ENCODE peak calls at places on chromosomes 5 and 9, in five cellular contexts. X is OCI-LY7; F is CD8-positive, alpha-beta memory T cell; N is body of pancreas; H is IMR-90. Q is an unnamed sample. For H3K36me3, the result is how much of the 10 kb centered on the place peaks cover.

GRCh38 chr9:133591116-133591910 is 17.9 kb downstream of the FAM163B start:
- DNase-seq in H (no peak), N (no peak), F (no peak), X (no peak), Q (no peak)

GRCh38 chr5:41181691-41182564 is 31.4 kb downstream of the C6 start:
- DNase-seq in N (no peak), X (no peak), F (no peak), H (no peak), Q (no peak)

GRCh38 chr5:131814990-131815389 is 18.2 kb upstream of the FNIP1 start:
- DNase-seq in N (no peak), X (no peak), F (no peak), H (peak), Q (no peak)

GRCh38 chr5:140398379-140398811 is 3.2 kb upstream of the ANKHD1 start:
- DNase-seq in F (no peak), X (no peak), N (no peak), H (no peak), Q (no peak)

GRCh38 chr9:88075966-88076285 is 62.3 kb downstream of the SPATA31C2 start:
- DNase-seq in H (no peak), N (no peak), F (no peak), X (no peak), Q (no peak)

GRCh38 chr5:161846731-161847130 is 1.2 kb upstream of the GABRA1 start:
- DNase-seq in X (no peak), N (peak), F (no peak), H (no peak), Q (no peak)

GRCh38 chr5:53031695-53032096 is 42.5 kb downstream of the ITGA2 start:
- DNase-seq in H (peak), F (no peak), X (no peak), N (no peak), Q (no peak)

GRCh38 chr5:173764321-173765029 is 123.7 kb upstream of the CPEB4 start:
- DNase-seq in F (no peak), X (peak), H (peak), N (peak), Q (peak)

GRCh38 chr9:110650261-110650660 is 18.3 kb upstream of the MUSK start:
- DNase-seq in F (no peak), H (peak), N (no peak), X (no peak), Q (no peak)

GRCh38 chr5:127887282-127887681 is 184.1 kb downstream of the CCDC192 start:
- DNase-seq in F (no peak), H (no peak), N (no peak), X (no peak), Q (no peak)

GRCh38 chr5:81768960-81769452 is 18.1 kb upstream of the SSBP2 start:
- DNase-seq in N (no peak), X (no peak), F (no peak), H (peak), Q (no peak)

GRCh38 chr5:173933901-173934300 is 45.8 kb downstream of the CPEB4 start:
- DNase-seq in F (no peak), H (no peak), N (no peak), X (no peak), Q (no peak)

GRCh38 chr9:125634040-125634717 is 72.8 kb downstream of the MAPKAP1 start:
- DNase-seq in N (no peak), F (no peak), X (peak), H (peak), Q (no peak)

GRCh38 chr5:35863159-35863558 is 6.5 kb downstream of the IL7R start:
- DNase-seq in H (no peak), N (no peak), X (peak), F (no peak), Q (no peak)

GRCh38 chr9:112819635-112820496 is 69.3 kb downstream of the SNX30 start:
- DNase-seq in F (no peak), X (peak), H (peak), N (peak), Q (no peak)

GRCh38 chr5:141223112-141223783 is at the start of gene PCDHB14:
- DNase-seq in N (no peak), X (peak), H (peak), F (no peak), Q (no peak)

GRCh38 chr9:30757723-30758122 is 1626.7 kb upstream of the ACO1 start:
- DNase-seq in X (no peak), N (no peak), F (no peak), H (no peak), Q (no peak)

GRCh38 chr5:57494104-57495098 is 11.8 kb upstream of the ACTBL2 start:
- DNase-seq in F (no peak), X (no peak), H (peak), N (peak), Q (peak)

GRCh38 chr5:79146352-79146751 is 34.7 kb downstream of the BHMT start:
- DNase-seq in H (peak), N (no peak), X (no peak), F (no peak), Q (no peak)

GRCh38 chr5:33558489-33558888 is 117.7 kb downstream of the TARS1 start:
- DNase-seq in N (no peak), H (no peak), F (no peak), X (no peak), Q (no peak)

GRCh38 chr5:3322642-3323041 is 273.0 kb upstream of the IRX1 start:
- DNase-seq in F (no peak), X (no peak), N (no peak), H (no peak), Q (no peak)

GRCh38 chr5:4905674-4906528 is 234.2 kb upstream of the ADAMTS16 start:
- DNase-seq in N (peak), F (no peak), X (no peak), H (no peak), Q (no peak)

GRCh38 chr5:15834596-15835245 is 334.7 kb downstream of the FBXL7 start:
- DNase-seq in F (no peak), X (no peak), N (no peak), H (peak), Q (no peak)

GRCh38 chr5:77852514-77853352 is 76.6 kb upstream of the TBCA start:
- DNase-seq in H (peak), N (peak), X (no peak), F (no peak), Q (no peak)

GRCh38 chr5:147629196-147629595 is 119.3 kb upstream of the DPYSL3 start:
- DNase-seq in F (no peak), X (no peak), N (no peak), H (no peak), Q (no peak)

GRCh38 chr5:38724301-38725030 is 121.3 kb upstream of the OSMR start:
- DNase-seq in X (no peak), F (no peak), N (no peak), H (peak), Q (no peak)

GRCh38 chr5:179128041-179128365 is 67.8 kb downstream of the ZNF354C start:
- DNase-seq in H (no peak), F (no peak), N (no peak), X (no peak), Q (no peak)

GRCh38 chr9:130150779-130151381 is 21.3 kb upstream of the NCS1 start:
- DNase-seq in X (no peak), N (no peak), H (peak), F (no peak), Q (no peak)

GRCh38 chr5:168734657-168735344 is 155.6 kb upstream of the PANK3 start:
- DNase-seq in X (no peak), F (no peak), N (peak), H (peak), Q (no peak)

GRCh38 chr9:129270205-129270604 is 92.1 kb upstream of the IER5L start:
- DNase-seq in F (no peak), H (no peak), N (no peak), X (peak), Q (no peak)

GRCh38 chr9:98129451-98129881 is 10.4 kb upstream of the TRIM14 start:
- DNase-seq in X (peak), H (peak), N (no peak), F (no peak), Q (peak)

GRCh38 chr9:98130576-98131228 is 11.7 kb upstream of the TRIM14 start:
- DNase-seq in N (no peak), F (no peak), X (no peak), H (no peak), Q (no peak)

GRCh38 chr9:98127226-98127625 is 8.2 kb upstream of the TRIM14 start:
- DNase-seq in F (no peak), X (no peak), H (no peak), N (no peak), Q (no peak)

GRCh38 chr9:98124637-98125426 is 5.8 kb upstream of the TRIM14 start:
- DNase-seq in X (no peak), N (no peak), H (no peak), F (no peak), Q (no peak)

DNA sequence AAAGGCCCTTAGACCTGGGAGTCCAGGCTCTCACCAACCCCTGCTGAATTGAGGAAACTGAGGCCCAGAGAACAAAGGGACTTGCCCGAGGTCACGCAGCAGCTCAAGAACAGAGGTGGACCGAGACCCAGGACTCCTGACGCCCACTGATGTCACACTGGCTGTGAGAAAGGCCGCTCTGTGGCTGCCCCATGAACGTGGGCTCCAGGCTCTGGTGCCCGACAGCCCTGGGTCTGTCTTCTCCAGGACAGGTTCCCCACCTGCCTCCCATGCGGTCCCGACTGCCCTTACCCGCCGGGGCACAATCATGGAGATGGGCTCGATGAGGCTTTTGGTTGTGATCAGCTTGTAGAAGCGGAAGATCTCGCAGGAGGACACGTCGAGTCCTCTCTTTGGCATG is 9.3 kb upstream of the TRIM14 start:
- DNase-seq in F (no peak), X (no peak), N (no peak), H (no peak), Q (no peak)
- H3K36me3 ChIP-seq in F (under half), X (under half), N (under half), H (under half), Q (under half)

GRCh38 chr9:529721-530120 is 311.8 kb upstream of the DMRT1 start:
- DNase-seq in H (no peak), X (no peak), F (no peak), N (no peak), Q (no peak)
- H3K27ac ChIP-seq in H (no peak), X (no peak), F (no peak), N (no peak), Q (no peak)

DNA sequence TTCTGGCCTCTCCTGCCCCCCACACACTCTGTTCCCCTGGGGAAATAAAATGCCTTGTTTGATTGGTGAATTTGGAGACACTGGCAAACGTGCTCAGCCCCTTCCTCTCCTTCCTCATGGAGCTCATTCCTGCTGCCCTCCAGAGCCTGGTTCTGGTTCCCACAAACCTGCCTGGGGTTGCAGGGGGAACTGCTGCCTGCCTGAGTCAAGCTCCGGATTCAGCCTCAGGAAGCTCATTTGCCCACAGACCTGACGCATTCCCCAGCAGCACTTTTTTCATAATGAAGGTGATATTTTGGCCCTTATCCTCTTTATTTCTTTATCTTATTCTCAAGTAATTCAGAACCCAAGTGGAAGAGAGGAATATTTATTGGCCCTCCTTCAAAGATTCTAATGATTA is 140.5 kb downstream of the TTLL11 start:
- DNase-seq in F (no peak), H (no peak), X (no peak), N (no peak), Q (no peak)
- H3K4me3 ChIP-seq in F (no peak), H (no peak), X (no peak), N (no peak), Q (no peak)

DNA sequence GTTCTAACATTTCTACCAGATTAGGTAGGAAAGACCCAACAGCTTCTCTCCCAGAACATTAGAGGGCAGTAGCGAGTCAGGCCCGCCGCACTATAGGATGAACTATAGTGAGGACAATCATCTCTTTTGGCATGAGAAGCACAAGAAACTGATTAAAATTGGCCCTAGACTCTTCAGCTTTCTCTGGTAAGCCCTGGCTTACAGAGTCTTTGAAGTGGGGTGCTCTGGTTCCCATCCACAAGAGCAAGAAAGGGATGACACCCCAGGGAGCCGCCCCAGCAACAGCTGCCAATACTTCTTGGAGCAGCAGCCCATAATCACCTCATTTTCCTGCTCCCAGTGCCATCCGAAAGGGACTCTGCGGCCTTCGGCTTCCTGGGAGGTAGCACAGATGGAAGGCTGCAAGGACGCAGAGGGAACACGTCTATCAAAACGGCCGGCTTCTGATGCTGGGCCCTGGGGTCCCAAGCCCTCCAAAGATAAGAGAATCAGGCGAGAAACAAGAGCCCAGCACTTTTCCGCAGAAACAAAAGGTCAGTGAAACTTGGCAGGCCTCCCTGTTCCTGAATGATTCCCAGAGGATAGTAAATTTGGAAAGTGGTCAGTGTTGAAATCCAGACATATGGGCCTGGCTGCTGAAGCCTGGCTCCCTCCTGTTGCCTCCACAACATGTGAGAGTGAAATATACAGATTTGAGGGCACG is 69.3 kb downstream of the HSD17B3 start:
- DNase-seq in N (peak), X (peak), H (peak), F (no peak), Q (no peak)
- H3K36me3 ChIP-seq in N (under half), X (under half), H (under half), F (under half), Q (under half)

DNA sequence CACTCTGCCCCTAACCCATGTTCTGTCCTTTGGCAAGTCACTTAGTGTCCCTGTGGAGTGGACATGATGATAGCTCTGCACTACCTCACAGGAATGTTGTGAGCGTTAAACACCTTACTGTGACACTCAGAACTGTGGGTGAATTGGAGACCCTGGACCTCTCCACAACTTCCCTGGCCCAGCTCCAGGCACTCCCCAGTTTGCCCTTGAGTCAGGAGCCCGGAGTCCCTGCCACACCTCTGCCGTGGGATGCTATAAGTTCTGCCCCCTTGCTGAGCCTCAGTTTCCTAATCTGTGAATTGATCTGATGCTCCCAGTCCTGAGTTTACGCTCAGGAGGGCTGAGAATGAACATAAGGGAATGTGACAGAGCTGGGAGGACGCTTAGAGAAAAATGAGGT is 34.4 kb downstream of the GSN start:
- DNase-seq in H (no peak), X (no peak), F (no peak), N (no peak), Q (no peak)
- H3K27ac ChIP-seq in H (no peak), X (no peak), F (no peak), N (no peak), Q (peak)

DNA sequence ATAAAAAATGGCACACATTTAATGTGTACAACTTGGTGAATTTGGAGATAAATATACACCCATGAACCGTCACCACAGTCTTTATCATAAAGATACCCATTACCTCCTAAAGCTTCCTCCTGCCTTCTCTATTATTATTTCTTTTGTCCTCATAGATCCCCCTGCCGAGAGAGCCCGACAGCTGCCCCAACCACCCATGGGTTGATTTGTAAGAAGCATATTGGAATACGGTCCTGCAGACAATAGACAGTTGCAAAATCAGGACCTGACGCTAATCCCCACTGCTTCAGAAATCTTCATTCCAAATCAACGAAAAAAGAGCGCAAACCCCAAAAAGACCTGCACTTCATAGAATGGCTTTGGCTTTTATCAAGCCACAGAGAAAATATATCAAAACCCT is 697.5 kb downstream of the SEMA5A start:
- DNase-seq in H (no peak), F (no peak), N (no peak), X (no peak), Q (no peak)
- H3K4me3 ChIP-seq in H (no peak), F (no peak), N (no peak), X (no peak), Q (no peak)